ENCODE peak calls at places on chromosomes 1 and 21, in five cellular contexts. G is HFFc6; C is naive thymus-derived CD4-positive, alpha-beta T cell; L is cardiac septum; Q is uterus. W is an unnamed sample.

GRCh38 chr1:244654284-244655038 is 1.5 kb downstream of the DESI2 start:
- DNase-seq in G (peak), C (no peak), L (no peak), Q (no peak), W (no peak)

GRCh38 chr1:211036701-211037494 is 97.0 kb downstream of the KCNH1 start:
- DNase-seq in G (peak), C (no peak), L (no peak), Q (no peak), W (no peak)

GRCh38 chr1:247857069-247857985 is at the start of gene TRIM58:
- DNase-seq in G (no peak), C (no peak), L (no peak), Q (peak), W (peak)

GRCh38 chr1:180366386-180367068 is 135.8 kb downstream of the ACBD6 start:
- DNase-seq in G (no peak), C (no peak), L (no peak), Q (no peak), W (no peak)

GRCh38 chr1:115714572-115715141 is 53.9 kb downstream of the CASQ2 start:
- DNase-seq in G (no peak), C (no peak), L (no peak), Q (no peak), W (no peak)

GRCh38 chr1:19044975-19045831 is 88.7 kb upstream of the IFFO2 start:
- DNase-seq in G (no peak), C (no peak), L (peak), Q (no peak), W (no peak)

GRCh38 chr1:54850737-54851136 is 36.3 kb downstream of the DHCR24 start:
- DNase-seq in G (peak), C (no peak), L (no peak), Q (no peak), W (no peak)

GRCh38 chr1:179955318-179955638 is 668 bp downstream of the CEP350 start:
- DNase-seq in G (peak), C (no peak), L (no peak), Q (no peak), W (no peak)

GRCh38 chr1:115320368-115320767 is 17.7 kb downstream of the NGF start:
- DNase-seq in G (no peak), C (no peak), L (no peak), Q (no peak), W (no peak)

GRCh38 chr1:47993356-47993755 is 3.8 kb downstream of the TRABD2B start:
- DNase-seq in G (no peak), C (no peak), L (no peak), Q (no peak), W (no peak)

GRCh38 chr21:26881504-26882228 is 36.5 kb upstream of the ADAMTS1 start:
- DNase-seq in G (peak), C (no peak), L (no peak), Q (no peak), W (no peak)

GRCh38 chr1:222043444-222044292 is 301.8 kb upstream of the DUSP10 start:
- DNase-seq in G (peak), C (no peak), L (no peak), Q (peak), W (no peak)

GRCh38 chr21:44972301-44972814 is 32.5 kb downstream of the SLX9 start:
- DNase-seq in G (no peak), C (no peak), L (no peak), Q (no peak), W (no peak)

W was measured in coronary artery.